ENCODE peak calls at places on chromosomes 7 and 10, in nine cellular contexts. One of them, this sample, is unnamed.

GRCh38 chr7:152663926-152664325 is 12.0 kb downstream of the XRCC2 start:
- DNase-seq in NCI-H1105: no peak
- DNase-seq in CD4-positive, alpha-beta T cell: no peak
- DNase-seq in HS-27A: no peak
- DNase-seq in thoracic aorta: no peak
- DNase-seq in T follicular helper cell: no peak
- DNase-seq in ACHN: no peak
- DNase-seq in amniotic stem cell: no peak
- DNase-seq in naive thymus-derived CD4-positive, alpha-beta T cell: no peak
- DNase-seq in this sample: no peak

GRCh38 chr10:85508159-85508558 is 858.4 kb downstream of the GRID1 start:
- DNase-seq in NCI-H1105: no peak
- DNase-seq in CD4-positive, alpha-beta T cell: no peak
- DNase-seq in HS-27A: no peak
- DNase-seq in thoracic aorta: no peak
- DNase-seq in T follicular helper cell: no peak
- DNase-seq in ACHN: no peak
- DNase-seq in amniotic stem cell: no peak
- DNase-seq in naive thymus-derived CD4-positive, alpha-beta T cell: no peak
- DNase-seq in this sample: no peak

GRCh38 chr7:86469680-86470295 is 173.9 kb upstream of the GRM3 start:
- DNase-seq in NCI-H1105: peak
- DNase-seq in CD4-positive, alpha-beta T cell: no peak
- DNase-seq in HS-27A: no peak
- DNase-seq in thoracic aorta: no peak
- DNase-seq in T follicular helper cell: peak
- DNase-seq in ACHN: peak
- DNase-seq in amniotic stem cell: peak
- DNase-seq in naive thymus-derived CD4-positive, alpha-beta T cell: no peak
- DNase-seq in this sample: peak

GRCh38 chr10:71978476-71978875 is 14.3 kb downstream of the CHST3 start:
- DNase-seq in NCI-H1105: no peak
- DNase-seq in CD4-positive, alpha-beta T cell: no peak
- DNase-seq in HS-27A: no peak
- DNase-seq in thoracic aorta: no peak
- DNase-seq in T follicular helper cell: no peak
- DNase-seq in ACHN: no peak
- DNase-seq in amniotic stem cell: no peak
- DNase-seq in naive thymus-derived CD4-positive, alpha-beta T cell: no peak
- DNase-seq in this sample: no peak

GRCh38 chr7:103076767-103077166 is 1.8 kb downstream of the ARMC10 start:
- DNase-seq in NCI-H1105: no peak
- DNase-seq in CD4-positive, alpha-beta T cell: no peak
- DNase-seq in HS-27A: no peak
- DNase-seq in thoracic aorta: no peak
- DNase-seq in T follicular helper cell: no peak
- DNase-seq in ACHN: no peak
- DNase-seq in amniotic stem cell: no peak
- DNase-seq in naive thymus-derived CD4-positive, alpha-beta T cell: no peak
- DNase-seq in this sample: no peak

GRCh38 chr10:97913554-97913953 is 63.9 kb downstream of the GOLGA7B start:
- DNase-seq in NCI-H1105: no peak
- DNase-seq in CD4-positive, alpha-beta T cell: no peak
- DNase-seq in HS-27A: no peak
- DNase-seq in thoracic aorta: no peak
- DNase-seq in T follicular helper cell: no peak
- DNase-seq in ACHN: no peak
- DNase-seq in amniotic stem cell: no peak
- DNase-seq in naive thymus-derived CD4-positive, alpha-beta T cell: no peak
- DNase-seq in this sample: no peak

GRCh38 chr7:8536431-8536830 is 103.0 kb downstream of the NXPH1 start:
- DNase-seq in NCI-H1105: no peak
- DNase-seq in CD4-positive, alpha-beta T cell: no peak
- DNase-seq in HS-27A: no peak
- DNase-seq in thoracic aorta: no peak
- DNase-seq in T follicular helper cell: no peak
- DNase-seq in ACHN: no peak
- DNase-seq in amniotic stem cell: no peak
- DNase-seq in naive thymus-derived CD4-positive, alpha-beta T cell: no peak
- DNase-seq in this sample: no peak

GRCh38 chr10:32851301-32851700 is 106.7 kb downstream of the ITGB1 start:
- DNase-seq in NCI-H1105: no peak
- DNase-seq in CD4-positive, alpha-beta T cell: no peak
- DNase-seq in HS-27A: no peak
- DNase-seq in thoracic aorta: no peak
- DNase-seq in T follicular helper cell: no peak
- DNase-seq in ACHN: no peak
- DNase-seq in amniotic stem cell: no peak
- DNase-seq in naive thymus-derived CD4-positive, alpha-beta T cell: no peak
- DNase-seq in this sample: no peak

GRCh38 chr7:155377837-155378579 is 79.9 kb upstream of the EN2 start:
- DNase-seq in NCI-H1105: no peak
- DNase-seq in CD4-positive, alpha-beta T cell: no peak
- DNase-seq in HS-27A: no peak
- DNase-seq in thoracic aorta: no peak
- DNase-seq in T follicular helper cell: no peak
- DNase-seq in ACHN: peak
- DNase-seq in amniotic stem cell: no peak
- DNase-seq in naive thymus-derived CD4-positive, alpha-beta T cell: no peak
- DNase-seq in this sample: no peak

GRCh38 chr10:107813396-107813795 is 648.9 kb upstream of the SORCS1 start:
- DNase-seq in NCI-H1105: no peak
- DNase-seq in CD4-positive, alpha-beta T cell: no peak
- DNase-seq in HS-27A: no peak
- DNase-seq in thoracic aorta: no peak
- DNase-seq in T follicular helper cell: no peak
- DNase-seq in ACHN: no peak
- DNase-seq in amniotic stem cell: no peak
- DNase-seq in naive thymus-derived CD4-positive, alpha-beta T cell: no peak
- DNase-seq in this sample: no peak

GRCh38 chr10:34134602-34135001 is 680.5 kb downstream of the PARD3 start:
- DNase-seq in NCI-H1105: no peak
- DNase-seq in CD4-positive, alpha-beta T cell: no peak
- DNase-seq in HS-27A: no peak
- DNase-seq in thoracic aorta: no peak
- DNase-seq in T follicular helper cell: no peak
- DNase-seq in ACHN: no peak
- DNase-seq in amniotic stem cell: no peak
- DNase-seq in naive thymus-derived CD4-positive, alpha-beta T cell: no peak
- DNase-seq in this sample: no peak

GRCh38 chr10:50538473-50539398 is 85.0 kb downstream of the SGMS1 start:
- DNase-seq in NCI-H1105: no peak
- DNase-seq in CD4-positive, alpha-beta T cell: no peak
- DNase-seq in HS-27A: no peak
- DNase-seq in thoracic aorta: no peak
- DNase-seq in T follicular helper cell: no peak
- DNase-seq in ACHN: no peak
- DNase-seq in amniotic stem cell: no peak
- DNase-seq in naive thymus-derived CD4-positive, alpha-beta T cell: no peak
- DNase-seq in this sample: no peak

GRCh38 chr7:32299133-32299702 is 191.0 kb downstream of the LSM5 start:
- DNase-seq in NCI-H1105: no peak
- DNase-seq in CD4-positive, alpha-beta T cell: no peak
- DNase-seq in HS-27A: no peak
- DNase-seq in thoracic aorta: no peak
- DNase-seq in T follicular helper cell: no peak
- DNase-seq in ACHN: no peak
- DNase-seq in amniotic stem cell: no peak
- DNase-seq in naive thymus-derived CD4-positive, alpha-beta T cell: no peak
- DNase-seq in this sample: no peak

GRCh38 chr7:117800406-117800805 is 72.8 kb downstream of the CTTNBP2 start:
- DNase-seq in NCI-H1105: no peak
- DNase-seq in CD4-positive, alpha-beta T cell: no peak
- DNase-seq in HS-27A: no peak
- DNase-seq in thoracic aorta: no peak
- DNase-seq in T follicular helper cell: no peak
- DNase-seq in ACHN: no peak
- DNase-seq in amniotic stem cell: no peak
- DNase-seq in naive thymus-derived CD4-positive, alpha-beta T cell: no peak
- DNase-seq in this sample: no peak

GRCh38 chr10:121104476-121105111 is 253.4 kb downstream of the WDR11 start:
- DNase-seq in NCI-H1105: no peak
- DNase-seq in CD4-positive, alpha-beta T cell: no peak
- DNase-seq in HS-27A: no peak
- DNase-seq in thoracic aorta: no peak
- DNase-seq in T follicular helper cell: no peak
- DNase-seq in ACHN: no peak
- DNase-seq in amniotic stem cell: no peak
- DNase-seq in naive thymus-derived CD4-positive, alpha-beta T cell: no peak
- DNase-seq in this sample: no peak